ENCODE peak calls at places on chromosomes 4 and X, in seven cellular contexts. X is stimulated activated CD4-positive, alpha-beta T cell treated with anti-CD3 and anti-CD28 coated beads, TNF-alpha, amount 100 ng/mL, for 4 hours; D is choroid plexus epithelial cell; M is colonic mucosa; H is NCI-H1694 treated with DMSO at 0.1 percent for 48 hours; G is ELF-1; T is RPMI7951. E is an unnamed sample.

GRCh38 chrX:24024819-24025740 is 1.9 kb downstream of the KLHL15 start:
- DNase-seq in X (peak; percentile 61), D (peak; percentile 93), M (peak; percentile 86), H (peak; percentile 71), G (peak; percentile 90), T (peak; percentile 90), E (peak; percentile 83)

GRCh38 chr4:73922766-73923630 is 53.8 kb downstream of the CXCL1 start:
- DNase-seq in X (no peak), D (peak; percentile 86), M (no peak), H (no peak), G (no peak), T (peak; percentile 45), E (no peak)

GRCh38 chrX:87265518-87265917 is 252.1 kb upstream of the KLHL4 start:
- DNase-seq in X (no peak), D (no peak), M (no peak), H (no peak), G (no peak), T (no peak), E (no peak)

GRCh38 chr4:125315571-125316390 is 1.0 kb downstream of the FAT4 start:
- DNase-seq in X (no peak), D (peak; percentile 68), M (peak; percentile 23), H (peak; percentile 34), G (peak; percentile 80), T (no peak), E (peak; percentile 65)

GRCh38 chr4:21991050-21991449 is 42.5 kb upstream of the KCNIP4 start:
- DNase-seq in X (no peak), D (peak; percentile 8), M (peak; percentile 22), H (no peak), G (no peak), T (no peak), E (no peak)

GRCh38 chr4:26083987-26084386 is 170.0 kb downstream of the SMIM20 start:
- DNase-seq in X (no peak), D (peak; percentile 92), M (no peak), H (no peak), G (no peak), T (peak; percentile 80), E (no peak)

GRCh38 chr4:13484749-13485345 is 707 bp upstream of the RAB28 start:
- DNase-seq in X (no peak), D (peak; percentile 57), M (no peak), H (no peak), G (no peak), T (no peak), E (no peak)

GRCh38 chr4:102678695-102679335 is 82.0 kb downstream of the MANBA start:
- DNase-seq in X (no peak), D (no peak), M (no peak), H (no peak), G (peak; percentile 53), T (no peak), E (no peak)

GRCh38 chr4:159283697-159284492 is 181.0 kb downstream of the RAPGEF2 start:
- DNase-seq in X (no peak), D (peak; percentile 87), M (no peak), H (no peak), G (peak; percentile 29), T (peak; percentile 47), E (no peak)

GRCh38 chrX:153909024-153909979 is 4.8 kb downstream of the AVPR2 start:
- DNase-seq in X (no peak), D (no peak), M (no peak), H (no peak), G (peak; percentile 86), T (no peak), E (no peak)

E was measured in endothelial cell.